ENCODE peak calls at places on chromosomes 1 and 21, in four cellular contexts. F is GM12892, I is sigmoid colon, W is GM23338. J is an unnamed sample.

GRCh38 chr1:220696863-220697231 is 6.7 kb downstream of the C1orf115 start:
- DNase-seq in I (no peak), W (no peak), F (no peak), J (peak)

GRCh38 chr1:24830680-24831272 is 85.5 kb downstream of the CLIC4 start:
- DNase-seq in I (no peak), W (peak), F (no peak), J (no peak)

GRCh38 chr1:214475331-214475730 is 76.1 kb downstream of the PTPN14 start:
- DNase-seq in F (no peak), W (no peak), I (no peak), J (no peak)

GRCh38 chr1:8145525-8145924 is 119.4 kb upstream of the ERRFI1 start:
- DNase-seq in W (no peak), I (no peak), F (no peak), J (no peak)

GRCh38 chr1:84156210-84156621 is 12.1 kb downstream of the PRKACB start:
- DNase-seq in I (no peak), W (no peak), F (no peak), J (no peak)

GRCh38 chr1:72202761-72203160 is 79.6 kb downstream of the NEGR1 start:
- DNase-seq in W (no peak), F (no peak), I (no peak), J (no peak)

GRCh38 chr1:9198538-9199361 is 35.8 kb upstream of the H6PD start:
- DNase-seq in W (peak), I (no peak), F (no peak), J (no peak)

GRCh38 chr1:17553970-17554369 is 14.5 kb downstream of the ARHGEF10L start:
- DNase-seq in F (no peak), I (no peak), W (no peak), J (no peak)

GRCh38 chr21:46156378-46156645 is 933 bp upstream of the FTCD start:
- DNase-seq in I (peak), F (no peak), W (no peak), J (no peak)

GRCh38 chr1:41811051-41811795 is 107.5 kb downstream of the HIVEP3 start:
- DNase-seq in W (no peak), I (no peak), F (no peak), J (no peak)

GRCh38 chr21:17818158-17819113 is 720 bp downstream of the C21orf91 start:
- DNase-seq in W (peak), I (peak), F (no peak), J (no peak)

GRCh38 chr21:29194342-29194741 is 63.9 kb downstream of the MAP3K7CL start:
- DNase-seq in F (no peak), W (no peak), I (no peak), J (no peak)

GRCh38 chr1:96764469-96764868 is 42.9 kb downstream of the PTBP2 start:
- DNase-seq in W (no peak), F (no peak), I (no peak), J (no peak)

GRCh38 chr1:235888119-235888643 is 21.5 kb upstream of the LYST start:
- DNase-seq in W (no peak), I (no peak), F (no peak), J (no peak)

GRCh38 chr1:66412689-66413088 is 121.3 kb upstream of the SGIP1 start:
- DNase-seq in I (no peak), W (no peak), F (no peak), J (no peak)

GRCh38 chr1:53316058-53316741 is 11.7 kb downstream of the LRP8 start:
- DNase-seq in F (no peak), W (peak), I (no peak), J (no peak)

GRCh38 chr1:110872745-110873435 is at the start of gene CD53:
- DNase-seq in F (no peak), W (no peak), I (no peak), J (no peak)

GRCh38 chr1:10107985-10108663 is 75.4 kb downstream of the UBE4B start:
- DNase-seq in W (no peak), F (no peak), I (no peak), J (no peak)

GRCh38 chr1:29974345-29974744 is 738.0 kb downstream of the PTPRU start:
- DNase-seq in W (peak), I (no peak), F (no peak), J (no peak)

GRCh38 chr1:156551866-156552265 is 20.5 kb downstream of the IQGAP3 start:
- DNase-seq in W (no peak), F (no peak), I (peak), J (no peak)

GRCh38 chr21:36246080-36246631 is 73.8 kb upstream of the MORC3 start:
- DNase-seq in F (no peak), I (no peak), W (no peak), J (no peak)

GRCh38 chr21:21247441-21247840 is 249.2 kb downstream of the NCAM2 start:
- DNase-seq in F (no peak), I (no peak), W (no peak), J (no peak)

GRCh38 chr1:206890125-206890637 is 7.1 kb upstream of the IL24 start:
- DNase-seq in F (no peak), W (peak), I (no peak), J (no peak)

GRCh38 chr1:83086346-83086745 is 912.6 kb downstream of the TTLL7 start:
- DNase-seq in F (no peak), W (no peak), I (no peak), J (no peak)

GRCh38 chr1:1833916-1834325 is 55.7 kb upstream of the NADK start:
- DNase-seq in I (no peak), W (no peak), F (peak), J (no peak)

GRCh38 chr1:199843856-199844255 is 183.7 kb upstream of the NR5A2 start:
- DNase-seq in W (no peak), F (no peak), I (no peak), J (no peak)

GRCh38 chr1:9852410-9853301 is 28.9 kb upstream of the CLSTN1 start:
- DNase-seq in F (no peak), W (no peak), I (no peak), J (no peak)

GRCh38 chr1:234998174-234998741 is 130.4 kb downstream of the TOMM20 start:
- DNase-seq in F (no peak), W (peak), I (peak), J (no peak)

GRCh38 chr1:232952514-232953175 is 2.2 kb downstream of the NTPCR start:
- DNase-seq in W (peak), F (no peak), I (no peak), J (no peak)

GRCh38 chr1:218421531-218421930 is 76.4 kb downstream of the TGFB2 start:
- DNase-seq in F (no peak), I (no peak), W (no peak), J (no peak)

GRCh38 chr21:37139902-37140301 is 66.8 kb downstream of the TTC3 start:
- DNase-seq in W (peak), F (no peak), I (no peak), J (no peak)

GRCh38 chr1:89102055-89102454 is 23.9 kb downstream of the GBP2 start:
- DNase-seq in W (no peak), F (no peak), I (no peak), J (no peak)

GRCh38 chr21:16047857-16048256 is 318.1 kb downstream of the USP25 start:
- DNase-seq in I (no peak), F (no peak), W (no peak), J (no peak)

GRCh38 chr21:38148046-38148445 is 108.7 kb upstream of the KCNJ15 start:
- DNase-seq in I (no peak), W (no peak), F (no peak), J (no peak)

GRCh38 chr1:35287807-35288640 is 19.5 kb downstream of the ZMYM4 start:
- DNase-seq in W (no peak), F (no peak), I (no peak), J (no peak)

GRCh38 chr1:182841368-182841988 is 2.3 kb downstream of the DHX9 start:
- DNase-seq in I (no peak), W (no peak), F (peak), J (no peak)

GRCh38 chr1:229882621-229883020 is 184.4 kb upstream of the GALNT2 start:
- DNase-seq in I (no peak), F (no peak), W (no peak), J (peak)

GRCh38 chr1:50147451-50147850 is 38.7 kb downstream of the ELAVL4 start:
- DNase-seq in F (no peak), I (no peak), W (no peak), J (no peak)

GRCh38 chr1:228033376-228033775 is 26.6 kb downstream of the WNT3A start:
- DNase-seq in I (no peak), F (no peak), W (no peak), J (no peak)

DNA sequence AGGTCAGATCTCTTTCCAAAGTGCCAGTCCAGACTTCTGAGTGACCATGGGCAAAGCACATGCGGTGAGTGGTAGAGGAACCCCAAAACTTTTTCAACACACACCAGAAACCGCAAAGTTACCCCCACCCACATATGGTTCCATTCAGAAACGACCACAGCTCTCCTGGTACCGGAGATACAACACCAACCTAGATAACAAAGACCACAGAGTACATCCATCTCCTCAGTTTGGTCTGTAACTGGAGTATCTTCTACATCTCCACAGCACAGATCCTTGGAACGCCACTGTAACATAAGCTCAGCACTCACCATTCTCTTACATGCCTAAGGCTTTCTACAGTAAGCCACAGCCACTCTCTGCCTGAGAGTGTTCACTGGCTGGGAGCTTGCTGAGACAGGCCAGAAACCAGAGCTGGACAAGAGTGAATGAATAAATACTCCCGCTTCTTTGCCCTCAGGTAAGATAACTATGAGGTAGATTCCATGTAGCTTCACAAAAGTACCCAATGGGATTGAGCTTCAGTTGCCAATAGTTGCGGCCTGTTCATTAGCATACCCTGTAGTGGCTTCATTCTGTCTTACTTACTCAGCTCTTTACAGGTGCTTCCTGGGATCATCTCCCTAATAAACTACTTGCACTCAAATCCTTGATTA is 81.8 kb downstream of the SMYD3 start:
- DNase-seq in I (no peak), F (no peak), W (peak), J (no peak)
- TF ChIP-seq POLR2AphosphoS5 in I (no peak), F (no peak), W (no peak), J (no peak)

DNA sequence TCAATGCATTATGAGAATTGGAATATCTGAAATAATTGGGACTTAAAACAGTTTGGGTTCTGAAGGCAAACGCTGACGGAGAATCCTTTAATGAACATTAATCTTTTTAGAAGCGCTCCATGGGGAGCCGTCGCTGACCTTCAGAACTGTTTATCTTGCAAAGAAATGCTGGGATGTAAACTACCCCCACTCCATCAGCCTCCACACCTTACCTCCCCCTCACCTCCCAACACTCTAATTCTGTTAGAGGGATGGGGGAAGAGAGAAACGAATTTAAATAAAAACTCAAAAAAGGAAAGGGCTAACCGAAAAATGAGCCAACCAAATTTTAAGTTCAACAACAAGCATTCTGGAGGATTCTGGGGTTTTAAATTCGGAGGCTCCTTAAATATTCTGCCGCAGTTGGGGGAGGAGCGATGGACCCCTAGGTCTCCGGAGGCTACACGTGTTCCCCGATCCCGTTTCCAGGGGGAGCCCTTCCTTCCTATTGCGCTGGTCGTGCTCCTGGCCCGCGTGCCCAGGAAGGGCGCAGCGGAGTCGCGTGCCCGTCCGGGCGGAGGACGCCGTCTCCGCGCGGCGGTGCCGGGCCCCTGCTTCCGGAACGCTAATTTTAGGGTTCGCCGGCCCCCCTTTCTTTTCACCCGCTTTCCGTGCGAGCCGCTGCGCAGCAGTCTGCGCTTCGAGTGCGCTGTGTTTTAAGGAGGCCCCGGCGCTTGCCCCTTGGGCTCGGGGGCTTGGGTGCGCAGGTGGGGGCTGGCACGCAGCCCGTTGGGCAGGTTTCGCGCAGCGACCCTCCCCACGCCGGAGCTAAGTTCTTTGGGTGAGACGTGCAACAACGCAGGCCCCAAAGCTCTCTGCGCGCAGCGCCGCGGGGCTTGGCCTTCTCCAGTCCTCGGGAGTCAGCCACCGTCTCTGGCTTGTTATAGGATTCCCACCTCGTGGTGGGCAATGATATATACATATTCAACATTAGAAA is 43.8 kb upstream of the DNAJC6 start:
- DNase-seq in I (no peak), F (peak), W (peak), J (peak)
- TF ChIP-seq POLR2AphosphoS5 in I (no peak), F (no peak), W (peak), J (no peak)

GRCh38 chr1:27342778-27343638 is 1.2 kb downstream of the SYTL1 start:
- DNase-seq in W (no peak), I (no peak), F (no peak), J (no peak)
- TF ChIP-seq POLR2AphosphoS5 in W (no peak), I (no peak), F (no peak), J (no peak)

DNA sequence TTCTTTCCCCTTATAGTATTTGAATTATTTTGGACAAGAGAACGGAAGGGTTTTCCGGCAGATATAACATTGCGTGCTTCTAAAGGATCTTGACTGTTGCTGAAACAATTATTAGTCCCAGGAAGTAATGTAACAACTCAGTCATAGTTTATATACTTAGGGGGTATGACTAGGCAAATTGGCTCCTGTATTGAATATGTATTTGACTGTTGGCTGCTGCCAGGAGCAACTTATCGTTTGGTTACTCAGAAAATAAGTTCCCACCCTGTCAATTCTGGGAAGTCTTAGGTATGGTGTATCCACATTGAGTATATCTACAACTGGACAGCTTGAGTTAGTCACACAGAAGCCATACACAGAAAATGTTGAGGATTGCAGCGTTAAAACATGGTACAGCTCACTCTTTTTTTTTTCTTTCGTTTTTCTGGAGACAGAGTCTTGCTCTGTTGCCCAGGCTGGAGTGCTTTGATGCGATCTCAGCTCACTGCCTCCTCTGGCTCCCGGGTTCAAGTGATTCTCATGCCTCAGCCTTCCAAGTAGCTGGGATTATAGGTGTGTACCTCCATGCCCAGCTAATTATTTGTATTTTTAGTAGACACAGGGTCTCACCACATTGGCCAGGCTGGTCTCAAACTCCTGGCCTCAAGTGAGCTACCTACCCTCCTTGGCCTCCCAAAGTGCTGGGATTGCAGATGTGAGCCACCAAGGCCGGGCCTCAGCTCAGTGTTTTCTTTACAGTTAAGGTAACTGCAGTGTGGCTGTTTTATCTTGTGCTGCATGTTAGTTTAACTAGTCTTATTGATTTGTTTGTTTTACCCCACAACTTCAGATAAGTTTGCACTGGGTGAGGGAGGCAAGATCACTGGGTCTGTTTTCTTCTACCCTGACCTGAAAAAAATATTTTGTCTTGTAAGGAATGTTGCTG is 10.2 kb downstream of the SMAP2 start:
- DNase-seq in F (no peak), I (no peak), W (no peak), J (no peak)
- TF ChIP-seq POLR2AphosphoS5 in F (no peak), I (no peak), W (no peak), J (no peak)

GRCh38 chr1:202954057-202954745 is 3.9 kb downstream of the ADIPOR1 start:
- DNase-seq in W (no peak), I (no peak), F (no peak), J (no peak)
- TF ChIP-seq POLR2AphosphoS5 in W (no peak), I (no peak), F (no peak), J (no peak)

GRCh38 chr1:94044290-94044790 is 76.6 kb downstream of the ABCA4 start:
- DNase-seq in W (no peak), I (no peak), F (no peak), J (no peak)
- TF ChIP-seq POLR2AphosphoS5 in W (no peak), I (no peak), F (no peak), J (peak)

DNA sequence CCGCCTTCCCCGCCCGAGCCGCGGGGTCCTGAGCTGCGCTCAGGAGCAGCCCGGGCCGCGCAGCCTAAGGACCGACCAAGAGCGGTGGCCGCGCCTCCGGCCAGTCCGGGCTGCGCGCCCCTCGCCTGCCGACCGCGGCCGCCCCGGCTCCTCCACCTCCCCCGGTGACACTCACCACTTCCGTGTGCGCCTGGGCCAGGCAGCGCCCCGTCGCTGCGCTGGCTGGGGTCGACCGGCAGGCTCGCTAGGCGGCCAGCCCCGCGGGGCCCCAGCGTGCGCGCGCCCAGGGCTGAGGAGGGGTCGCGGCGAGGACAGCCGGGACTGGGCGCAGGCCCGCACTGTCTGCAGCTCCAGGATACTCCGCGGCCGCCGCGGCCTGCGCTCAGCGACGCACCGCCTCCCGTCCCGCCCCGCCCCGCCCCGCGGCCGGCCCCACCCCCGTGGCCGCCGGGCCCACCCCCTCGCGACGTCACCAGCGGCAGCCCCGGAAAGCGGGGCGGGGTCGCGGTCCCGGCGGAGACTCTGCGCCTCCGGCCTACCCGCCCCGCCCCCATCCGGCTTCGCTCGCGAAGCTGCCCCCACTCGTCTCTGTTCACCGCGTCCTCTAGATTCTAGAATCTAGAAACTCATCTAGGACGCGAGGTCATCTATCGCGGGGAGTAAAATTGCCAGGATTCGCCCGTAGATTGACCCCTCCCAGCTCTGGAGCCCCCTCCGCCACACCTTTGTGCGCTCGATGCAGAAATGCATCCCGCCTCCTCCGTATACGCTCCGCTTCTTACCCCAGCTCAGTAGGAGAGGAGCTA is at the start of gene JAK1:
- DNase-seq in I (peak), F (peak), W (peak), J (no peak)
- TF ChIP-seq POLR2AphosphoS5 in I (peak), F (no peak), W (peak), J (peak)

GRCh38 chr1:185731446-185731845 is 2.7 kb upstream of the HMCN1 start:
- DNase-seq in W (no peak), F (no peak), I (no peak), J (no peak)

GRCh38 chr1:185735667-185736105 is 1.5 kb downstream of the HMCN1 start:
- DNase-seq in F (no peak), W (peak), I (no peak), J (no peak)

GRCh38 chr1:185734929-185735666 is 907 bp downstream of the HMCN1 start:
- DNase-seq in W (no peak), I (no peak), F (no peak), J (no peak)

GRCh38 chr1:185732941-185733340 is 1.2 kb upstream of the HMCN1 start:
- DNase-seq in W (peak), I (no peak), F (no peak), J (no peak)

GRCh38 chr1:185733818-185734709 is at the start of gene HMCN1:
- DNase-seq in W (peak), F (no peak), I (peak), J (no peak)
- TF ChIP-seq POLR2AphosphoS5 in W (peak), F (no peak), I (peak), J (peak)

J was measured in esophagus muscularis mucosa.